ENCODE peak calls at places on chromosomes 13 and 19, in ten cellular contexts. Z, R, S, O, D, B, A, E, M and H are unnamed samples.

GRCh38 chr13:41652735-41653361 is 195.5 kb downstream of the RGCC start:
- DNase-seq in M (no peak), E (peak; percentile 62), A (no peak), B (no peak), R (peak; percentile 15), O (peak; percentile 54), S (peak; percentile 54), Z (no peak), D (peak; percentile 41), H (no peak)

GRCh38 chr13:44257806-44258205 is 115.8 kb upstream of the SERP2 start:
- DNase-seq in B (no peak), E (no peak), M (no peak), D (no peak), S (no peak), Z (no peak), O (no peak), A (no peak), R (no peak), H (no peak)

GRCh38 chr13:43879323-43880181 is at the start of the genes CCDC122 and LACC1:
- DNase-seq in R (peak; percentile 25), A (peak; percentile 76), B (peak; percentile 58), Z (peak; percentile 52), D (peak; percentile 79), S (peak; percentile 80), M (peak; percentile 62), E (no peak), O (peak; percentile 83), H (peak; percentile 94)

GRCh38 chr19:35845215-35846037 is 6.9 kb downstream of the NPHS1 start:
- DNase-seq in S (no peak), B (no peak), Z (no peak), A (no peak), O (no peak), M (no peak), D (peak; percentile 35), E (no peak), R (peak; percentile 39), H (no peak)

GRCh38 chr13:99086149-99086868 is 108.4 kb upstream of the DOCK9 start:
- DNase-seq in S (peak; percentile 78), D (peak; percentile 64), Z (peak; percentile 55), B (peak; percentile 37), E (no peak), O (peak; percentile 49), A (peak; percentile 67), M (peak; percentile 66), R (peak; percentile 33), H (peak; percentile 68)

GRCh38 chr19:23543351-23543750 is 143.7 kb downstream of the ZNF675 start:
- DNase-seq in O (no peak), D (no peak), S (no peak), R (no peak), E (no peak), Z (no peak), B (no peak), A (no peak), M (no peak), H (no peak)

GRCh38 chr19:38564981-38565685 is 52.6 kb downstream of the MAP4K1 start:
- DNase-seq in E (no peak), B (no peak), O (no peak), R (no peak), S (peak; percentile 16), D (no peak), M (no peak), A (no peak), Z (no peak), H (no peak)

GRCh38 chr13:66940113-66940512 is 290.0 kb downstream of the PCDH9 start:
- DNase-seq in E (no peak), R (no peak), S (no peak), Z (no peak), M (no peak), D (peak; percentile 30), O (peak; percentile 77), B (no peak), A (no peak), H (no peak)

GRCh38 chr19:45099465-45100201 is 6.7 kb downstream of the PPP1R37 start:
- DNase-seq in D (no peak), B (no peak), M (no peak), E (no peak), A (no peak), R (no peak), Z (no peak), S (no peak), O (no peak), H (no peak)

GRCh38 chr13:27971236-27971645 is 2.1 kb upstream of the CDX2 start:
- DNase-seq in M (no peak), E (no peak), D (no peak), R (no peak), A (no peak), S (no peak), B (no peak), Z (no peak), O (no peak), H (no peak)

GRCh38 chr13:43424386-43424785 is 362.4 kb downstream of the ENOX1 start:
- DNase-seq in E (no peak), A (no peak), D (no peak), Z (no peak), O (no peak), B (no peak), R (no peak), S (no peak), M (no peak), H (no peak)

GRCh38 chr19:43534811-43535761 is 2.1 kb downstream of the ZNF575 start:
- DNase-seq in D (no peak), S (no peak), R (no peak), E (no peak), Z (no peak), M (no peak), A (peak; percentile 73), B (no peak), O (peak; percentile 23), H (peak; percentile 93)